ENCODE peak calls at places on chromosomes 1 and 21, in seven cellular contexts. H is choroid plexus epithelial cell, L is GM12891, E is erythroblast, A is LHCN-M2, Q is T-helper 9 cell, M is nephron progenitor cell. Y is an unnamed sample.

GRCh38 chr1:52662645-52663313 is 29.8 kb downstream of the SHISAL2A start:
- DNase-seq in Q (no peak), M (peak), E (no peak), L (no peak), A (peak), H (peak), Y (no peak)

GRCh38 chr1:179342740-179343404 is 22.9 kb upstream of the AXDND1 start:
- DNase-seq in A (no peak), M (no peak), E (no peak), Q (no peak), L (no peak), H (no peak), Y (no peak)

GRCh38 chr1:92748138-92748537 is 36.8 kb downstream of the EVI5 start:
- DNase-seq in M (no peak), L (no peak), Q (no peak), H (peak), E (no peak), A (no peak), Y (peak)

GRCh38 chr1:170114916-170115315 is 30.8 kb upstream of the NTMT2 start:
- DNase-seq in A (peak), L (no peak), Q (no peak), H (peak), E (no peak), M (peak), Y (peak)

GRCh38 chr1:119009300-119009660 is 21.1 kb upstream of the TBX15 start:
- DNase-seq in E (no peak), A (no peak), L (no peak), Q (no peak), H (peak), M (no peak), Y (no peak)

GRCh38 chr21:31176725-31177124 is 138.4 kb upstream of the KRTAP19-8 start:
- DNase-seq in Q (no peak), E (no peak), M (no peak), L (no peak), A (no peak), H (no peak), Y (peak)

GRCh38 chr1:116847688-116848531 is 61.8 kb upstream of the PTGFRN start:
- DNase-seq in M (no peak), H (peak), A (peak), Q (no peak), E (no peak), L (no peak), Y (peak)

GRCh38 chr1:59596432-59596831 is 218.3 kb upstream of the HOOK1 start:
- DNase-seq in Q (no peak), M (no peak), H (peak), A (peak), L (no peak), E (no peak), Y (no peak)

GRCh38 chr21:16579538-16579937 is 849.8 kb downstream of the USP25 start:
- DNase-seq in H (peak), Q (no peak), L (no peak), M (no peak), E (no peak), A (peak), Y (peak)

GRCh38 chr1:167474191-167474641 is 44.1 kb downstream of the CD247 start:
- DNase-seq in L (no peak), M (no peak), H (no peak), Q (peak), E (no peak), A (no peak), Y (peak)

GRCh38 chr21:41583274-41583790 is 75.4 kb upstream of the TMPRSS2 start:
- DNase-seq in M (no peak), Q (no peak), H (peak), L (no peak), E (no peak), A (no peak), Y (no peak)

GRCh38 chr1:55156608-55157007 is 58.6 kb downstream of the USP24 start:
- DNase-seq in H (no peak), L (no peak), E (no peak), A (no peak), M (no peak), Q (no peak), Y (no peak)

GRCh38 chr1:22805672-22806038 is 95.0 kb downstream of the EPHB2 start:
- DNase-seq in H (no peak), A (no peak), L (no peak), Q (no peak), E (no peak), M (no peak), Y (no peak)

GRCh38 chr21:41369105-41369914 is 7.5 kb downstream of the MX2 start:
- DNase-seq in L (peak), M (peak), H (peak), Q (peak), A (no peak), E (no peak), Y (peak)

GRCh38 chr1:156669794-156670193 is 7.4 kb downstream of the NES start:
- DNase-seq in A (no peak), E (no peak), L (no peak), H (no peak), Q (no peak), M (no peak), Y (peak)

GRCh38 chr1:45493116-45493697 is 2.2 kb upstream of the TESK2 start:
- DNase-seq in Q (peak), H (peak), A (peak), M (no peak), L (peak), E (peak), Y (peak)

GRCh38 chr1:38329644-38330043 is 283.1 kb upstream of the POU3F1 start:
- DNase-seq in L (no peak), M (no peak), E (no peak), Q (no peak), A (no peak), H (no peak), Y (no peak)

GRCh38 chr1:232213928-232214327 is 416.0 kb downstream of the SIPA1L2 start:
- DNase-seq in M (no peak), L (no peak), Q (no peak), E (no peak), A (no peak), H (no peak), Y (no peak)

GRCh38 chr1:11918779-11919519 is 7.3 kb downstream of the KIAA2013 start:
- DNase-seq in Q (no peak), E (no peak), M (no peak), L (no peak), H (peak), A (peak), Y (peak)

GRCh38 chr1:57411262-57411661 is 12.6 kb downstream of the DAB1 start:
- DNase-seq in L (no peak), Q (no peak), H (peak), M (no peak), E (no peak), A (peak), Y (peak)

GRCh38 chr1:196608401-196609113 is at the start of gene KCNT2:
- DNase-seq in A (peak), M (peak), E (peak), Q (peak), L (no peak), H (peak), Y (peak)

GRCh38 chr1:230713915-230714764 is at the start of gene AGT:
- DNase-seq in H (peak), A (peak), E (no peak), Q (no peak), M (no peak), L (no peak), Y (peak)

GRCh38 chr1:48530727-48531351 is 58.8 kb upstream of the SPATA6 start:
- DNase-seq in A (peak), E (peak), L (peak), H (peak), M (peak), Q (no peak), Y (peak)

GRCh38 chr21:41260428-41260827 is 56.2 kb upstream of the FAM3B start:
- DNase-seq in H (no peak), E (no peak), M (no peak), Q (no peak), A (no peak), L (no peak), Y (no peak)

GRCh38 chr1:182507685-182508084 is 57.7 kb downstream of the RGSL1 start:
- DNase-seq in M (no peak), L (no peak), Q (no peak), H (no peak), A (peak), E (no peak), Y (peak)

GRCh38 chr1:40462956-40463590 is 12.8 kb downstream of the ZFP69B start:
- DNase-seq in L (no peak), Q (no peak), E (peak), A (peak), M (no peak), H (peak), Y (peak)

GRCh38 chr1:201192478-201192804 is 1.8 kb downstream of the IGFN1 start:
- DNase-seq in M (no peak), A (no peak), L (no peak), E (no peak), H (no peak), Q (no peak), Y (peak)